ENCODE peak calls at places on chromosomes 7 and 10, in ten cellular contexts. G is mucosa of descending colon; W is right atrium auricular region; Q is left lung; O is pancreas; P is adrenal gland; I is CD4-positive, CD25-positive, alpha-beta regulatory T cell; Z is SJSA1; B is OCI-LY7; M is body of pancreas. A is an unnamed sample. For H3K4me1, the result is how much of the 10 kb centered on the place peaks cover.

GRCh38 chr10:70564901-70565351 is 37.6 kb downstream of the PRF1 start:
- DNase-seq in M (no peak), I (no peak), B (peak), O (no peak), W (no peak), G (no peak), Q (no peak), P (no peak), Z (no peak), A (no peak)

GRCh38 chr10:93106631-93107072 is 33.0 kb downstream of the CYP26A1 start:
- DNase-seq in I (no peak), P (no peak), G (no peak), O (no peak), M (no peak), W (peak), Q (no peak), B (no peak), Z (peak), A (no peak)

GRCh38 chr10:26737730-26738129 is 40.2 kb downstream of the PDSS1 start:
- DNase-seq in I (peak), O (no peak), Z (no peak), P (no peak), Q (peak), G (no peak), B (peak), M (no peak), W (no peak), A (no peak)

GRCh38 chr10:97601268-97602215 is 12.0 kb downstream of the C10orf62 start:
- DNase-seq in O (no peak), P (no peak), M (no peak), B (no peak), G (no peak), W (no peak), I (no peak), Z (no peak), Q (no peak), A (no peak)

GRCh38 chr7:1320616-1321289 is 88.1 kb downstream of the UNCX start:
- DNase-seq in M (no peak), I (no peak), P (no peak), O (no peak), G (peak), Z (no peak), Q (no peak), B (no peak), W (no peak), A (no peak)

GRCh38 chr7:150927157-150927953 is 50.8 kb downstream of the KCNH2 start:
- DNase-seq in O (no peak), G (no peak), W (no peak), P (no peak), B (no peak), I (no peak), M (no peak), Z (no peak), Q (no peak), A (no peak)

GRCh38 chr7:23469150-23469960 is 936 bp downstream of the IGF2BP3 start:
- DNase-seq in Q (no peak), M (no peak), B (peak), Z (peak), I (no peak), G (no peak), O (no peak), W (no peak), P (no peak), A (peak)

GRCh38 chr7:101717986-101718746 is 89.1 kb upstream of the MYL10 start:
- DNase-seq in G (no peak), O (no peak), Z (peak), P (no peak), B (no peak), Q (peak), I (no peak), W (no peak), M (no peak), A (no peak)

GRCh38 chr10:131433566-131433965 is 122.0 kb upstream of the TCERG1L start:
- DNase-seq in W (no peak), Q (no peak), G (no peak), B (no peak), O (no peak), I (no peak), P (no peak), M (no peak), Z (no peak), A (no peak)

GRCh38 chr7:519974-520458 is 370 bp upstream of the PDGFA start:
- DNase-seq in W (no peak), G (no peak), Z (peak), Q (no peak), I (no peak), M (peak), O (peak), B (no peak), P (peak), A (no peak)

GRCh38 chr10:124677871-124678565 is 66.2 kb downstream of the FAM53B start:
- DNase-seq in O (no peak), Z (no peak), G (peak), Q (no peak), W (peak), M (no peak), P (no peak), B (no peak), I (no peak), A (no peak)

GRCh38 chr10:124677291-124677690 is 66.9 kb downstream of the FAM53B start:
- DNase-seq in B (no peak), G (peak), M (no peak), O (no peak), W (no peak), Z (no peak), I (no peak), P (no peak), Q (no peak), A (no peak)

GRCh38 chr10:124675261-124675660 is 68.9 kb downstream of the FAM53B start:
- DNase-seq in Q (no peak), I (no peak), M (no peak), P (no peak), B (no peak), O (no peak), W (no peak), Z (no peak), G (peak), A (no peak)

GRCh38 chr10:124675824-124676223 is 68.4 kb downstream of the FAM53B start:
- DNase-seq in G (no peak), I (no peak), B (no peak), Q (no peak), O (no peak), Z (no peak), P (no peak), M (no peak), W (no peak), A (no peak)

GRCh38 chr10:124676416-124677062 is 67.6 kb downstream of the FAM53B start:
- DNase-seq in O (no peak), Z (no peak), B (no peak), Q (no peak), I (no peak), M (no peak), P (no peak), G (peak), W (no peak), A (no peak)
- H3K4me1 ChIP-seq in O (under half), Z (under half), B (under half), Q (half or more), I (half or more), M (under half), P (half or more), G (under half), W (under half), A (half or more)

DNA sequence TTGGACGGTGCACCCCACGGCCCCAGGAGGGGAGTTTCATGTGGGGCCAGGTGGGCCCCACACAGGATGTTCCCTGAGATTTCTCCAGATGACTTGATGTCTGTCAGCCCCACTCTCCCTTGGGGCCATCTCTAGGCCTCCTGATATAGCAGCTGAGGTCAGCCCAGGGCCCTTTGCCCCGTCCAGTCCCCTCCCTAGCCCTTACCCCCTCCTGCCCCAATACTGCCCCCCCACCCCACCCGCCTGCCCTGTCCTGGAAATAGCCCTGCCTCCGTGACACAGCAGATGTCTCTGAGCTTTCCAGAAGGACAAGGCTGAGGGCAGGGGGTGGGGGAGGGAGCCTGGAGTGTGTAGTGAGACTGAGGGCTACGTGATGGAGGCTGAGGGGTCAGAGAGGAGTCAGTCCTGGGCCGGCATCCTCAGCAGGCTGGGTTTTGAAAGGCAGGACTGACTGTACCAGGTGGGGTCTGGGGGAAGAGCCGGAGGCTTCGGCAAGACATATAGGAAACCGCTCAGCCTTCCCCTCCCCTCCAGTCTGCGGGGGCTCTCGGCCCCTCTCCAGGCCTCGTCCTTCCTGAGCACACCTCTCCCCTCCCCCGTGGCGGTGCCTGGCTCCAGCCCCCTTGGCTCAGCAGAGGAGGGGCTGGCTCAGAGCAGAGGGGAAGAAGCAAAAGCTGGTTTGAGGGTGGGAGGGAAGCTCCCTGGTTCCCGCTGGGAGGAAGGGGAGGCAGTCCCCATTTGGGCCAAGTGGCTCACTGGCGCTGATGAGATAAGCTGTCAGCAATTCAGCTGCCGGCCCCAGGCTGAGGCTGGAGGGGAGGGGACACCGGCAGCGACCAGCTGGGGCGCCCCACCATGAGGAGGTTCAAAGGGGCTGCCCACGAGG is 2.0 kb downstream of the FLNC start:
- DNase-seq in Z (no peak), I (no peak), O (no peak), M (no peak), W (no peak), G (no peak), B (peak), P (no peak), Q (peak), A (no peak)
- H3K4me3 ChIP-seq in Z (peak), I (no peak), O (no peak), M (no peak), W (peak), G (no peak), B (no peak), P (no peak), Q (peak), A (no peak)

GRCh38 chr7:116873619-116874018 is 11.2 kb downstream of the CAPZA2 start:
- DNase-seq in M (no peak), I (no peak), Z (no peak), O (no peak), Q (no peak), P (no peak), W (no peak), G (no peak), B (no peak), A (no peak)

GRCh38 chr7:116876664-116877442 is 14.5 kb downstream of the CAPZA2 start:
- DNase-seq in G (peak), Z (no peak), P (peak), I (no peak), B (no peak), W (peak), O (no peak), M (peak), Q (peak), A (no peak)

GRCh38 chr7:116872026-116872425 is 9.6 kb downstream of the CAPZA2 start:
- DNase-seq in W (no peak), I (no peak), Q (no peak), G (no peak), B (no peak), Z (no peak), M (no peak), O (no peak), P (no peak), A (no peak)

DNA sequence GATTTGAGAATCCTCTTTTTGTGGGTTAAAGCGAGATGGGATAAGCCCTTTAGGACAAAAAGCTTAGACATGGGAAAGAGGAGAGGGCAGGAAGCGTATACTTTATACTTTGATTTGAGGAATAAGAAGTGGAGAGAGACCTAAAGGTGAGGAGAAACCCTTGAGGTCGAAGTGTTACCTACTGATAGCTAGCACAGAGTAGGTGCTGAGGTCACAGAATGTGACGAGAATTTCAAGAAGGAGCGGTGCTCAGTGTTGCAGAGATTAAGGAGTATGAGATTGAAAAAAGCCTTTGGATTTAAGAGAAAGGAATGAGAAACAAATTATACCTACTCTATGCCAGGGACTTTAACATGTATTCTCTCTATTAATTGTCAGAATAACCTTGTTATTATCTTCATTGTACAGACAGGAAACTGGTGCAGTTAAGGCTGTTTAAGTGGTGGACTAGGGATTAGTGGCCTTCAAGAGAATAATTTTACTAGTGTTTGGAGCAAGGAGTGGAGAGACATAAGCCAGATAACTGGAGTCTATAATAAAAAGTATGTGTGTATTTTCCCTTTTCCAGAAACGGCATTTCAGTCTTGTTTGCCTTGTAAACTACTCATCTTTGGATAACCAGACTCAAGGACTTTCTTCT is 8.8 kb downstream of the CAPZA2 start:
- DNase-seq in O (no peak), M (no peak), I (no peak), Q (no peak), W (no peak), P (no peak), G (no peak), B (no peak), Z (no peak), A (no peak)
- H3K4me1 ChIP-seq in O (under half), M (under half), I (half or more), Q (half or more), W (under half), P (under half), G (under half), B (under half), Z (under half), A (half or more)

GRCh38 chr7:76356115-76356514 is 2.7 kb downstream of the YWHAG start:
- DNase-seq in Z (no peak), P (no peak), M (no peak), I (no peak), Q (no peak), O (no peak), W (no peak), B (no peak), G (no peak), A (no peak)
- H3K4me3 ChIP-seq in Z (no peak), P (no peak), M (no peak), I (peak), Q (no peak), O (no peak), W (no peak), B (peak), G (no peak), A (no peak)

GRCh38 chr10:103762924-103763323 is 92.5 kb downstream of the SH3PXD2A start:
- DNase-seq in Q (no peak), Z (no peak), I (no peak), P (no peak), M (no peak), O (no peak), W (no peak), G (no peak), B (no peak), A (no peak)
- H3K4me1 ChIP-seq in Q (half or more), Z (under half), I (half or more), P (under half), M (under half), O (under half), W (under half), G (under half), B (under half), A (half or more)

GRCh38 chr7:7212612-7213011 is 30.3 kb downstream of the C1GALT1 start:
- DNase-seq in P (no peak), O (no peak), M (no peak), W (no peak), Z (no peak), Q (no peak), I (no peak), B (no peak), G (no peak), A (no peak)
- H3K4me3 ChIP-seq in P (no peak), O (no peak), M (no peak), W (no peak), Z (no peak), Q (no peak), I (no peak), B (no peak), G (no peak), A (no peak)

GRCh38 chr10:76563286-76563685 is 1074.3 kb downstream of the KCNMA1 start:
- DNase-seq in I (no peak), B (no peak), Z (no peak), Q (no peak), W (no peak), G (no peak), P (no peak), M (no peak), O (no peak), A (no peak)
- H3K4me1 ChIP-seq in I (under half), B (under half), Z (under half), Q (under half), W (under half), G (under half), P (under half), M (under half), O (under half), A (under half)

GRCh38 chr10:125155669-125156068 is 4.7 kb downstream of the CTBP2 start:
- DNase-seq in M (no peak), W (no peak), Q (no peak), I (no peak), P (peak), Z (no peak), O (no peak), G (no peak), B (no peak), A (no peak)

GRCh38 chr10:125156739-125157472 is 3.5 kb downstream of the CTBP2 start:
- DNase-seq in I (no peak), G (no peak), M (peak), B (no peak), Z (no peak), O (peak), W (no peak), P (peak), Q (no peak), A (no peak)

GRCh38 chr10:125156196-125156595 is 4.2 kb downstream of the CTBP2 start:
- DNase-seq in Q (no peak), O (no peak), M (no peak), B (no peak), W (no peak), P (peak), G (no peak), Z (no peak), I (no peak), A (no peak)

GRCh38 chr10:125158528-125159485 is 1.6 kb downstream of the CTBP2 start:
- DNase-seq in P (peak), G (peak), B (no peak), Q (peak), M (peak), I (no peak), W (peak), O (peak), Z (peak), A (no peak)

DNA sequence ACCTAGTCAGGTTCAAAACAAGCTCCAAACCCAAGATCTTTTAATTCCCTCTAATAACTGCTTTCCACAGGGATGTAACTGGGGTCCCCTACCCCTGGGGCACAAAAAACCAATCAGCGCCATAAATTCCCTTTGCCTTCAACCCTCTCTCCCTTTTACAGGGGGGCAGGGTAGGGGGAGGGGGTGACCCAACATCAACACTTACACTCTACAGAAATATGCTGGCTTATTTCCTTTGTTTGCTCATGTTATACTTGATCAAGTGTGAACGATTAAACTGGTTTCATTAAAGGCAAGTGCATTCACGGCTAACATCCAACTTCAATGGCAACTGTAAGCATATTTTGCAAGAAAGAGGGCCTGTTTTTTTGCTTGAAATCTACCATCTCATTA is 2.9 kb downstream of the CTBP2 start:
- DNase-seq in P (peak), B (no peak), Q (no peak), O (no peak), W (no peak), G (no peak), Z (no peak), I (no peak), M (no peak), A (no peak)
- H3K4me3 ChIP-seq in P (peak), B (no peak), Q (peak), O (peak), W (no peak), G (no peak), Z (peak), I (no peak), M (no peak), A (no peak)

GRCh38 chr10:71844084-71844483 is 7.0 kb downstream of the PSAP start:
- DNase-seq in I (no peak), B (no peak), O (no peak), P (no peak), Z (no peak), W (no peak), M (no peak), G (no peak), Q (no peak), A (no peak)
- H3K4me1 ChIP-seq in I (under half), B (half or more), O (under half), P (half or more), Z (under half), W (under half), M (half or more), G (under half), Q (half or more), A (under half)

GRCh38 chr10:103474077-103474476 is 5.0 kb downstream of the CALHM3 start:
- DNase-seq in P (no peak), M (no peak), G (no peak), Q (no peak), O (no peak), Z (no peak), B (no peak), W (no peak), I (no peak), A (no peak)

GRCh38 chr10:103473261-103473671 is 5.8 kb downstream of the CALHM3 start:
- DNase-seq in I (no peak), Z (no peak), G (no peak), B (no peak), O (no peak), P (no peak), Q (no peak), M (no peak), W (no peak), A (no peak)

GRCh38 chr10:103472005-103472404 is 7.0 kb downstream of the CALHM3 start:
- DNase-seq in O (no peak), M (no peak), G (no peak), P (no peak), B (peak), Q (no peak), I (no peak), W (no peak), Z (no peak), A (no peak)

GRCh38 chr10:103467391-103467790 is 8.7 kb upstream of the CALHM1 start:
- DNase-seq in B (peak), O (no peak), I (no peak), W (no peak), M (no peak), G (no peak), Z (no peak), Q (no peak), P (no peak), A (no peak)

GRCh38 chr10:103470755-103471653 is 8.0 kb downstream of the CALHM3 start:
- DNase-seq in P (no peak), B (peak), W (peak), I (peak), Q (peak), Z (no peak), G (peak), O (no peak), M (no peak), A (peak)
- H3K4me3 ChIP-seq in P (no peak), B (peak), W (no peak), I (no peak), Q (no peak), Z (no peak), G (no peak), O (no peak), M (no peak), A (no peak)

A was measured in CD4-positive, alpha-beta memory T cell.